ENCODE peak calls at places on chromosome 20, in four cellular contexts. O, W, B and M are unnamed samples.

GRCh38 chr20:15449061-15449460 is 1111.6 kb upstream of the FLRT3 start:
- DNase-seq in O (no peak), B (no peak), W (no peak), M (no peak)

GRCh38 chr20:57680934-57681914 is 28.6 kb downstream of the PMEPA1 start:
- DNase-seq in B (no peak), W (peak; percentile 26), O (no peak), M (peak; percentile 91)

GRCh38 chr20:5781798-5782750 is 31.9 kb downstream of the SHLD1 start:
- DNase-seq in W (no peak), B (no peak), O (no peak), M (no peak)

GRCh38 chr20:57329608-57330221 is at the start of gene SPO11:
- DNase-seq in O (no peak), W (no peak), B (no peak), M (no peak)

GRCh38 chr20:3339571-3339970 is 67.9 kb downstream of the DNAAF9 start:
- DNase-seq in O (no peak), B (no peak), W (no peak), M (no peak)

GRCh38 chr20:40160151-40160550 is 528.9 kb downstream of the MAFB start:
- DNase-seq in O (peak; percentile 26), B (peak; percentile 26), W (no peak), M (no peak)

GRCh38 chr20:10217517-10218410 is 866 bp upstream of the SNAP25 start:
- DNase-seq in W (no peak), B (peak; percentile 78), O (no peak), M (no peak)

GRCh38 chr20:57857969-57858368 is 148.2 kb upstream of the PMEPA1 start:
- DNase-seq in W (no peak), O (no peak), B (no peak), M (no peak)

GRCh38 chr20:12528591-12529041 is 480.2 kb upstream of the SPTLC3 start:
- DNase-seq in O (no peak), W (no peak), B (no peak), M (no peak)

GRCh38 chr20:48571945-48572589 is 255.7 kb downstream of the PREX1 start:
- DNase-seq in W (no peak), B (peak; percentile 35), O (no peak), M (peak; percentile 11)

GRCh38 chr20:36399147-36399968 is 93.2 kb downstream of the DLGAP4 start:
- DNase-seq in O (no peak), B (no peak), W (peak; percentile 5), M (no peak)

GRCh38 chr20:19004975-19005374 is 191.4 kb downstream of the SCP2D1 start:
- DNase-seq in B (no peak), O (no peak), W (no peak), M (no peak)

GRCh38 chr20:58547527-58548475 is 32.6 kb upstream of the APCDD1L start:
- DNase-seq in O (no peak), W (no peak), B (no peak), M (no peak)

GRCh38 chr20:878511-879307 is 37.4 kb downstream of the ANGPT4 start:
- DNase-seq in B (no peak), O (no peak), W (peak; percentile 4), M (peak; percentile 18)

GRCh38 chr20:4067600-4068261 is 52.4 kb upstream of the RNF24 start:
- DNase-seq in W (no peak), O (no peak), B (no peak), M (no peak)

GRCh38 chr20:9363673-9364072 is 150.7 kb upstream of the LAMP5 start:
- DNase-seq in B (no peak), W (no peak), O (no peak), M (no peak)

GRCh38 chr20:31720486-31721407 is 1.9 kb downstream of the BCL2L1 start:
- DNase-seq in O (no peak), W (no peak), B (no peak), M (no peak)

GRCh38 chr20:33130553-33130952 is 37.4 kb upstream of the BPIFA2 start:
- DNase-seq in O (no peak), W (no peak), B (no peak), M (no peak)

GRCh38 chr20:15902493-15902892 is 670.8 kb downstream of the KIF16B start:
- DNase-seq in W (no peak), O (no peak), B (no peak), M (no peak)

GRCh38 chr20:32364554-32365208 is 6.5 kb downstream of the ASXL1 start:
- DNase-seq in O (no peak), B (no peak), W (no peak), M (no peak)

GRCh38 chr20:50872562-50873288 is 58.5 kb downstream of the ADNP start:
- DNase-seq in W (no peak), O (no peak), B (no peak), M (peak; percentile 75)
- H3K27me3 ChIP-seq in W (no peaks in the 10 kb centered on the region), O (no peaks in the 10 kb centered on the region), B (no peaks in the 10 kb centered on the region), M (no peaks in the 10 kb centered on the region)

DNA sequence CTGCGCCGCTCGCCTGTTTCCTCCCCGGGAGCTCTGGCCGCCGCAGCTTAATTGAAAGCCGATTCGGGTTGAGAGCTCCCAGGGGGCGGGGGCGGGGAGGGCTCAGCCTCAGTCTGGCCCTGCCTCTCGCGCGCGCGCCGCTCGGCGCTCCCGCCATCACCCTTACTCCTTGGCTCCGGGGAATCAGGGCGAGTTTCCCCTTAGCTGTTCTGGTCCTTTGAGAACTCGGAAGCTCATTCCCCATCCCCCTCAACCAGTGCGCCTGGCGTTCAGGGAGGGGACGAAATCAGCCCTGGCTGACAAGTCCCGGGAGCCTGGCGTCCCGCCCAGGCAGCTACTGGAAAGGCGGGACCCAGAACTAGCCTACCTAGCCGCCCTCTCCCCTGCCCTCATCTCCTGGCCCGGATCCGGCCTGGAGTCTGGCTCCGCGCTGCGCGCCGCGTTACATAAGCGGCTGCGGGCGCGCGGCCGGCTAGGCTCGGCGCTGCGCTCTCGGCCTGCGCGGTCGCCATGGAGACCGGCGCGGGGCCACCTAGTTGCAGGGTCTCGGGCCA is 2.8 kb downstream of the SLC12A5 start:
- DNase-seq in B (no peak), W (no peak), O (no peak), M (no peak)
- H3K4me3 ChIP-seq in B (no peak overlapping the region), W (no peak overlapping the region), O (peak overlapping the region; percentile 41), M (no peak overlapping the region)

GRCh38 chr20:21520702-21521595 is 7.1 kb upstream of the NKX2-2 start:
- DNase-seq in O (no peak), B (no peak), W (no peak), M (no peak)
- H3K27me3 ChIP-seq in O (peaks cover 100% of the 10 kb centered on the region), B (peaks cover 1% of the 10 kb centered on the region), W (peaks cover 86% of the 10 kb centered on the region), M (peaks cover 88% of the 10 kb centered on the region)

GRCh38 chr20:52031574-52032303 is 159.8 kb downstream of the ZFP64 start:
- DNase-seq in W (peak; percentile 19), O (no peak), B (peak; percentile 18), M (no peak)
- H3K4me3 ChIP-seq in W (no peak overlapping the region), O (no peak overlapping the region), B (no peak overlapping the region), M (no peak overlapping the region)

GRCh38 chr20:63384336-63384735 is 23.2 kb upstream of the CHRNA4 start:
- DNase-seq in O (no peak), W (no peak), B (no peak), M (no peak)
- H3K27me3 ChIP-seq in O (peaks cover 52% of the 10 kb centered on the region), W (no peaks in the 10 kb centered on the region), B (no peaks in the 10 kb centered on the region), M (peaks cover 26% of the 10 kb centered on the region)

DNA sequence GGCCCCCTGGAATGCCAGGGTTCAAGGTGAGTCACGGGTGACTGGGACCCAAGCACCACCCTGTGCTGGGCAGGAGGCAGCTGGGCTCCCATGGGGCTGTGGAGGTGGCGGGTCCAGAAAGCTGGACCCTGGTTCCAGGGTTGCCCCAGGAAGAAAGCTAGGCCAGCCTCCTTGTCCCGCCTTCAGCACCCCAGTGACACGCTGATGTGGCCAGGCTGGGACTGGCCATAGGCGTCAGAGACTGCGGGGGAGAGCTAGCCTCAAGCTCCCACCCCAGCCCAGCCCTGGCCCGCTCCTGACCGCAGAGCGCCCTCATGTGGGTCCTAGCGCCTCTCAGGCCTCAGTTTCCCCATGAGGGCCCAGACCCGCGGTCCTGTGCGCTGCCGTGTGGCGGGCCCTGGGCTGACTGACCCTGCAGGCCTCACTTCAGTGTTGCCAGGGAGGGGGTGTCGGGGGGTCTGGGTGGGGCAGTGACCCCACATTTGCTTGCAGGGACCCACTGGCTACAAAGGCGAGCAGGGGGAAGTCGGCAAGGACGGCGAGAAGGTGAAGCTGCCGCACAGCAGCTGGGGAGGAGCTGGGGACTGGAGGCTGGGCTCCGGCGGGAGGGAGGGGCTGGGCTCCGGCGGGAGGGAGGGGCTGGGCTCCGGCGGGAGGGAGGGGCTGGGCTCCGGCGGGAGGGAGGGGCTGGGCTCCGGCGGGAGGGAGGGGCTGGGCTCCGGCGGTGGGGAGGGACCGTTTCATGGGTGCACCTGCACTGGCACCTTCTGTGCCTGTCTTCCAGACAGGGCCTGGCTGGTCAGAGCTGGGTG is 7.8 kb downstream of the COL9A3 start:
- DNase-seq in O (no peak), B (no peak), W (peak; percentile 54), M (no peak)
- H3K4me3 ChIP-seq in O (peak overlapping the region; percentile 40), B (peak overlapping the region; percentile 29), W (no peak overlapping the region), M (no peak overlapping the region)